ENCODE peak calls at places on chromosome 5, in five cellular contexts. O, P, S, K and U are unnamed samples.

GRCh38 chr5:87872986-87873385 is 395.7 kb downstream of the TMEM161B start:
- DNase-seq in O (no peak), P (no peak), S (no peak), K (no peak), U (no peak)

GRCh38 chr5:79929095-79929494 is 62.0 kb downstream of the MTX3 start:
- DNase-seq in O (no peak), P (no peak), S (no peak), K (no peak), U (no peak)

GRCh38 chr5:157308826-157309465 is 43.0 kb downstream of the CYFIP2 start:
- DNase-seq in O (peak), P (no peak), S (no peak), K (peak), U (no peak)

GRCh38 chr5:111829701-111830100 is 72.7 kb upstream of the NREP start:
- DNase-seq in O (no peak), P (no peak), S (no peak), K (peak), U (no peak)

GRCh38 chr5:153827407-153827806 is 211.3 kb downstream of the FAM114A2 start:
- DNase-seq in O (peak), P (no peak), S (no peak), K (peak), U (no peak)

GRCh38 chr5:18202147-18202546 is 567.9 kb downstream of the TAF11L14 start:
- DNase-seq in O (no peak), P (no peak), S (no peak), K (no peak), U (no peak)

GRCh38 chr5:113040672-113041071 is 64.1 kb downstream of the DCP2 start:
- DNase-seq in O (no peak), P (no peak), S (no peak), K (no peak), U (no peak)

GRCh38 chr5:96876292-96876850 is at the start of gene ERAP2:
- DNase-seq in O (peak), P (no peak), S (no peak), K (peak), U (no peak)

GRCh38 chr5:133996683-133997252 is 8.0 kb downstream of the VDAC1 start:
- DNase-seq in O (peak), P (no peak), S (no peak), K (no peak), U (no peak)

GRCh38 chr5:10315181-10315580 is 7.5 kb upstream of the CMBL start:
- DNase-seq in O (no peak), P (no peak), S (no peak), K (no peak), U (no peak)

GRCh38 chr5:8940934-8941333 is 604.9 kb downstream of the SEMA5A start:
- DNase-seq in O (no peak), P (no peak), S (no peak), K (no peak), U (no peak)

GRCh38 chr5:103793595-103794182 is 231.1 kb upstream of the NUDT12 start:
- DNase-seq in O (no peak), P (no peak), S (no peak), K (no peak), U (no peak)

GRCh38 chr5:131581710-131582109 is 53.3 kb downstream of the RAPGEF6 start:
- DNase-seq in O (no peak), P (no peak), S (no peak), K (no peak), U (no peak)

GRCh38 chr5:124059200-124059599 is 547.2 kb downstream of the CSNK1G3 start:
- DNase-seq in O (no peak), P (no peak), S (no peak), K (no peak), U (no peak)

GRCh38 chr5:86108825-86109224 is 508.9 kb upstream of the COX7C start:
- DNase-seq in O (no peak), P (no peak), S (no peak), K (no peak), U (no peak)

GRCh38 chr5:38208782-38209378 is 49.5 kb upstream of the EGFLAM start:
- DNase-seq in O (peak), P (no peak), S (peak), K (peak), U (peak)

GRCh38 chr5:62886603-62887315 is 308.1 kb downstream of the LRRC70 start:
- DNase-seq in O (no peak), P (no peak), S (no peak), K (no peak), U (no peak)

GRCh38 chr5:142874537-142874936 is 104.4 kb downstream of the ARHGAP26 start:
- DNase-seq in O (no peak), P (no peak), S (peak), K (peak), U (no peak)

GRCh38 chr5:939368-939767 is 46.7 kb downstream of the TRIP13 start:
- DNase-seq in O (no peak), P (no peak), S (no peak), K (no peak), U (no peak)

GRCh38 chr5:126516133-126516532 is 78.9 kb downstream of the ALDH7A1 start:
- DNase-seq in O (no peak), P (no peak), S (peak), K (peak), U (peak)